ENCODE peak calls at places on chromosome 3, in nine cellular contexts. One of them, this sample, is unnamed.

GRCh38 chr3:28612232-28612631 is 263.6 kb upstream of the AZI2 start:
- DNase-seq in dorsolateral prefrontal cortex: no peak
- DNase-seq in KG1: no peak
- DNase-seq in activated T-helper 2 cell treated with anti-CD3 and anti-CD28 coated beads, Interferon-gamma antibody, Interleukin-2, Interleukin-4, amounts not matched to agents 10 μg/mL and 5 μg/mL and 100 μg/mL, durations not matched to agents 14 hours and 24 hours and 36 hours: no peak
- DNase-seq in nucleus accumbens: no peak
- DNase-seq in stimulated activated CD8-positive, alpha-beta memory T cell treated with anti-CD3 and anti-CD28 coated beads, Interleukin-15, amount 100 ng/mL, for 24 hours: no peak
- DNase-seq in activated CD8-positive, alpha-beta memory T cell treated with anti-CD3 and anti-CD28 coated beads for 4 hours: no peak
- DNase-seq in astrocyte of the spinal cord: no peak
- DNase-seq in NAMALWA: no peak
- DNase-seq in this sample: no peak

GRCh38 chr3:41131224-41131623 is 68.1 kb upstream of the CTNNB1 start:
- DNase-seq in stimulated activated CD8-positive, alpha-beta memory T cell treated with anti-CD3 and anti-CD28 coated beads, Interleukin-15, amount 100 ng/mL, for 24 hours: no peak
- DNase-seq in activated CD8-positive, alpha-beta memory T cell treated with anti-CD3 and anti-CD28 coated beads for 4 hours: no peak
- DNase-seq in astrocyte of the spinal cord: peak
- DNase-seq in activated T-helper 2 cell treated with anti-CD3 and anti-CD28 coated beads, Interferon-gamma antibody, Interleukin-2, Interleukin-4, amounts not matched to agents 10 μg/mL and 5 μg/mL and 100 μg/mL, durations not matched to agents 14 hours and 24 hours and 36 hours: no peak
- DNase-seq in NAMALWA: no peak
- DNase-seq in dorsolateral prefrontal cortex: no peak
- DNase-seq in KG1: no peak
- DNase-seq in nucleus accumbens: no peak
- DNase-seq in this sample: no peak

GRCh38 chr3:194999491-194999890 is 271.5 kb downstream of the XXYLT1 start:
- DNase-seq in KG1: no peak
- DNase-seq in activated CD8-positive, alpha-beta memory T cell treated with anti-CD3 and anti-CD28 coated beads for 4 hours: no peak
- DNase-seq in stimulated activated CD8-positive, alpha-beta memory T cell treated with anti-CD3 and anti-CD28 coated beads, Interleukin-15, amount 100 ng/mL, for 24 hours: no peak
- DNase-seq in NAMALWA: no peak
- DNase-seq in nucleus accumbens: no peak
- DNase-seq in astrocyte of the spinal cord: no peak
- DNase-seq in dorsolateral prefrontal cortex: no peak
- DNase-seq in activated T-helper 2 cell treated with anti-CD3 and anti-CD28 coated beads, Interferon-gamma antibody, Interleukin-2, Interleukin-4, amounts not matched to agents 10 μg/mL and 5 μg/mL and 100 μg/mL, durations not matched to agents 14 hours and 24 hours and 36 hours: no peak
- DNase-seq in this sample: no peak

GRCh38 chr3:10964537-10965167 is 27.9 kb upstream of the SLC6A1 start:
- DNase-seq in KG1: no peak
- DNase-seq in activated T-helper 2 cell treated with anti-CD3 and anti-CD28 coated beads, Interferon-gamma antibody, Interleukin-2, Interleukin-4, amounts not matched to agents 10 μg/mL and 5 μg/mL and 100 μg/mL, durations not matched to agents 14 hours and 24 hours and 36 hours: no peak
- DNase-seq in NAMALWA: peak
- DNase-seq in dorsolateral prefrontal cortex: no peak
- DNase-seq in stimulated activated CD8-positive, alpha-beta memory T cell treated with anti-CD3 and anti-CD28 coated beads, Interleukin-15, amount 100 ng/mL, for 24 hours: no peak
- DNase-seq in nucleus accumbens: no peak
- DNase-seq in astrocyte of the spinal cord: no peak
- DNase-seq in activated CD8-positive, alpha-beta memory T cell treated with anti-CD3 and anti-CD28 coated beads for 4 hours: no peak
- DNase-seq in this sample: no peak

GRCh38 chr3:127454051-127454450 is 136.5 kb downstream of the TPRA1 start:
- DNase-seq in NAMALWA: no peak
- DNase-seq in KG1: no peak
- DNase-seq in astrocyte of the spinal cord: no peak
- DNase-seq in nucleus accumbens: no peak
- DNase-seq in activated T-helper 2 cell treated with anti-CD3 and anti-CD28 coated beads, Interferon-gamma antibody, Interleukin-2, Interleukin-4, amounts not matched to agents 10 μg/mL and 5 μg/mL and 100 μg/mL, durations not matched to agents 14 hours and 24 hours and 36 hours: no peak
- DNase-seq in dorsolateral prefrontal cortex: no peak
- DNase-seq in stimulated activated CD8-positive, alpha-beta memory T cell treated with anti-CD3 and anti-CD28 coated beads, Interleukin-15, amount 100 ng/mL, for 24 hours: no peak
- DNase-seq in activated CD8-positive, alpha-beta memory T cell treated with anti-CD3 and anti-CD28 coated beads for 4 hours: no peak
- DNase-seq in this sample: no peak

GRCh38 chr3:193826126-193826795 is 233.3 kb downstream of the OPA1 start:
- DNase-seq in astrocyte of the spinal cord: peak
- DNase-seq in dorsolateral prefrontal cortex: no peak
- DNase-seq in KG1: no peak
- DNase-seq in NAMALWA: no peak
- DNase-seq in activated T-helper 2 cell treated with anti-CD3 and anti-CD28 coated beads, Interferon-gamma antibody, Interleukin-2, Interleukin-4, amounts not matched to agents 10 μg/mL and 5 μg/mL and 100 μg/mL, durations not matched to agents 14 hours and 24 hours and 36 hours: no peak
- DNase-seq in nucleus accumbens: no peak
- DNase-seq in activated CD8-positive, alpha-beta memory T cell treated with anti-CD3 and anti-CD28 coated beads for 4 hours: no peak
- DNase-seq in stimulated activated CD8-positive, alpha-beta memory T cell treated with anti-CD3 and anti-CD28 coated beads, Interleukin-15, amount 100 ng/mL, for 24 hours: no peak
- DNase-seq in this sample: no peak

GRCh38 chr3:126493051-126493450 is 17.4 kb upstream of the ZXDC start:
- DNase-seq in astrocyte of the spinal cord: no peak
- DNase-seq in activated CD8-positive, alpha-beta memory T cell treated with anti-CD3 and anti-CD28 coated beads for 4 hours: no peak
- DNase-seq in NAMALWA: no peak
- DNase-seq in nucleus accumbens: no peak
- DNase-seq in activated T-helper 2 cell treated with anti-CD3 and anti-CD28 coated beads, Interferon-gamma antibody, Interleukin-2, Interleukin-4, amounts not matched to agents 10 μg/mL and 5 μg/mL and 100 μg/mL, durations not matched to agents 14 hours and 24 hours and 36 hours: no peak
- DNase-seq in KG1: no peak
- DNase-seq in stimulated activated CD8-positive, alpha-beta memory T cell treated with anti-CD3 and anti-CD28 coated beads, Interleukin-15, amount 100 ng/mL, for 24 hours: no peak
- DNase-seq in dorsolateral prefrontal cortex: no peak
- DNase-seq in this sample: no peak

GRCh38 chr3:64827391-64827790 is 139.6 kb upstream of the ADAMTS9 start:
- DNase-seq in dorsolateral prefrontal cortex: no peak
- DNase-seq in activated CD8-positive, alpha-beta memory T cell treated with anti-CD3 and anti-CD28 coated beads for 4 hours: no peak
- DNase-seq in astrocyte of the spinal cord: no peak
- DNase-seq in NAMALWA: no peak
- DNase-seq in nucleus accumbens: no peak
- DNase-seq in stimulated activated CD8-positive, alpha-beta memory T cell treated with anti-CD3 and anti-CD28 coated beads, Interleukin-15, amount 100 ng/mL, for 24 hours: no peak
- DNase-seq in KG1: no peak
- DNase-seq in activated T-helper 2 cell treated with anti-CD3 and anti-CD28 coated beads, Interferon-gamma antibody, Interleukin-2, Interleukin-4, amounts not matched to agents 10 μg/mL and 5 μg/mL and 100 μg/mL, durations not matched to agents 14 hours and 24 hours and 36 hours: no peak
- DNase-seq in this sample: no peak

GRCh38 chr3:106056919-106057318 is 188.1 kb upstream of the CBLB start:
- DNase-seq in activated CD8-positive, alpha-beta memory T cell treated with anti-CD3 and anti-CD28 coated beads for 4 hours: no peak
- DNase-seq in dorsolateral prefrontal cortex: no peak
- DNase-seq in astrocyte of the spinal cord: no peak
- DNase-seq in activated T-helper 2 cell treated with anti-CD3 and anti-CD28 coated beads, Interferon-gamma antibody, Interleukin-2, Interleukin-4, amounts not matched to agents 10 μg/mL and 5 μg/mL and 100 μg/mL, durations not matched to agents 14 hours and 24 hours and 36 hours: no peak
- DNase-seq in nucleus accumbens: no peak
- DNase-seq in NAMALWA: no peak
- DNase-seq in KG1: no peak
- DNase-seq in stimulated activated CD8-positive, alpha-beta memory T cell treated with anti-CD3 and anti-CD28 coated beads, Interleukin-15, amount 100 ng/mL, for 24 hours: no peak
- DNase-seq in this sample: no peak

GRCh38 chr3:17494117-17494809 is 248.2 kb downstream of the TBC1D5 start:
- DNase-seq in activated T-helper 2 cell treated with anti-CD3 and anti-CD28 coated beads, Interferon-gamma antibody, Interleukin-2, Interleukin-4, amounts not matched to agents 10 μg/mL and 5 μg/mL and 100 μg/mL, durations not matched to agents 14 hours and 24 hours and 36 hours: no peak
- DNase-seq in dorsolateral prefrontal cortex: no peak
- DNase-seq in stimulated activated CD8-positive, alpha-beta memory T cell treated with anti-CD3 and anti-CD28 coated beads, Interleukin-15, amount 100 ng/mL, for 24 hours: no peak
- DNase-seq in NAMALWA: no peak
- DNase-seq in KG1: no peak
- DNase-seq in activated CD8-positive, alpha-beta memory T cell treated with anti-CD3 and anti-CD28 coated beads for 4 hours: no peak
- DNase-seq in astrocyte of the spinal cord: no peak
- DNase-seq in nucleus accumbens: no peak
- DNase-seq in this sample: no peak

GRCh38 chr3:64161481-64161952 is 63.7 kb downstream of the PRICKLE2 start:
- DNase-seq in KG1: no peak
- DNase-seq in astrocyte of the spinal cord: no peak
- DNase-seq in NAMALWA: no peak
- DNase-seq in activated CD8-positive, alpha-beta memory T cell treated with anti-CD3 and anti-CD28 coated beads for 4 hours: no peak
- DNase-seq in dorsolateral prefrontal cortex: no peak
- DNase-seq in activated T-helper 2 cell treated with anti-CD3 and anti-CD28 coated beads, Interferon-gamma antibody, Interleukin-2, Interleukin-4, amounts not matched to agents 10 μg/mL and 5 μg/mL and 100 μg/mL, durations not matched to agents 14 hours and 24 hours and 36 hours: no peak
- DNase-seq in stimulated activated CD8-positive, alpha-beta memory T cell treated with anti-CD3 and anti-CD28 coated beads, Interleukin-15, amount 100 ng/mL, for 24 hours: no peak
- DNase-seq in nucleus accumbens: no peak
- DNase-seq in this sample: no peak

GRCh38 chr3:106277731-106278130 is 408.9 kb upstream of the CBLB start:
- DNase-seq in dorsolateral prefrontal cortex: no peak
- DNase-seq in activated CD8-positive, alpha-beta memory T cell treated with anti-CD3 and anti-CD28 coated beads for 4 hours: no peak
- DNase-seq in KG1: no peak
- DNase-seq in NAMALWA: no peak
- DNase-seq in astrocyte of the spinal cord: no peak
- DNase-seq in stimulated activated CD8-positive, alpha-beta memory T cell treated with anti-CD3 and anti-CD28 coated beads, Interleukin-15, amount 100 ng/mL, for 24 hours: no peak
- DNase-seq in activated T-helper 2 cell treated with anti-CD3 and anti-CD28 coated beads, Interferon-gamma antibody, Interleukin-2, Interleukin-4, amounts not matched to agents 10 μg/mL and 5 μg/mL and 100 μg/mL, durations not matched to agents 14 hours and 24 hours and 36 hours: no peak
- DNase-seq in nucleus accumbens: no peak
- DNase-seq in this sample: no peak

GRCh38 chr3:179716811-179717210 is 64.0 kb downstream of the USP13 start:
- DNase-seq in stimulated activated CD8-positive, alpha-beta memory T cell treated with anti-CD3 and anti-CD28 coated beads, Interleukin-15, amount 100 ng/mL, for 24 hours: no peak
- DNase-seq in dorsolateral prefrontal cortex: no peak
- DNase-seq in KG1: no peak
- DNase-seq in nucleus accumbens: no peak
- DNase-seq in activated CD8-positive, alpha-beta memory T cell treated with anti-CD3 and anti-CD28 coated beads for 4 hours: no peak
- DNase-seq in astrocyte of the spinal cord: peak
- DNase-seq in NAMALWA: no peak
- DNase-seq in activated T-helper 2 cell treated with anti-CD3 and anti-CD28 coated beads, Interferon-gamma antibody, Interleukin-2, Interleukin-4, amounts not matched to agents 10 μg/mL and 5 μg/mL and 100 μg/mL, durations not matched to agents 14 hours and 24 hours and 36 hours: no peak
- DNase-seq in this sample: no peak

GRCh38 chr3:185649414-185649813 is 63.3 kb downstream of the SENP2 start:
- DNase-seq in nucleus accumbens: no peak
- DNase-seq in activated T-helper 2 cell treated with anti-CD3 and anti-CD28 coated beads, Interferon-gamma antibody, Interleukin-2, Interleukin-4, amounts not matched to agents 10 μg/mL and 5 μg/mL and 100 μg/mL, durations not matched to agents 14 hours and 24 hours and 36 hours: no peak
- DNase-seq in NAMALWA: no peak
- DNase-seq in stimulated activated CD8-positive, alpha-beta memory T cell treated with anti-CD3 and anti-CD28 coated beads, Interleukin-15, amount 100 ng/mL, for 24 hours: no peak
- DNase-seq in activated CD8-positive, alpha-beta memory T cell treated with anti-CD3 and anti-CD28 coated beads for 4 hours: no peak
- DNase-seq in dorsolateral prefrontal cortex: no peak
- DNase-seq in KG1: no peak
- DNase-seq in astrocyte of the spinal cord: peak
- DNase-seq in this sample: no peak

GRCh38 chr3:45246236-45246635 is 20.1 kb upstream of the TMEM158 start:
- DNase-seq in KG1: no peak
- DNase-seq in nucleus accumbens: no peak
- DNase-seq in dorsolateral prefrontal cortex: peak
- DNase-seq in stimulated activated CD8-positive, alpha-beta memory T cell treated with anti-CD3 and anti-CD28 coated beads, Interleukin-15, amount 100 ng/mL, for 24 hours: no peak
- DNase-seq in activated CD8-positive, alpha-beta memory T cell treated with anti-CD3 and anti-CD28 coated beads for 4 hours: no peak
- DNase-seq in astrocyte of the spinal cord: no peak
- DNase-seq in NAMALWA: no peak
- DNase-seq in activated T-helper 2 cell treated with anti-CD3 and anti-CD28 coated beads, Interferon-gamma antibody, Interleukin-2, Interleukin-4, amounts not matched to agents 10 μg/mL and 5 μg/mL and 100 μg/mL, durations not matched to agents 14 hours and 24 hours and 36 hours: no peak
- DNase-seq in this sample: no peak

This sample was measured in anterior cingulate cortex.